ENCODE peak calls at places on chromosomes 7 and 10, in eight cellular contexts. G, C, A, L, J, W, K and F are unnamed samples.

GRCh38 chr7:106101726-106102125 is 10.4 kb downstream of the SYPL1 start:
- DNase-seq in A (no peak), J (no peak), W (no peak), L (no peak), G (no peak), K (no peak), C (no peak), F (no peak)

GRCh38 chr10:124742418-124743187 is 1.6 kb downstream of the FAM53B start:
- DNase-seq in K (peak), C (no peak), L (peak), J (peak), A (peak), W (no peak), G (no peak), F (peak)

GRCh38 chr7:158124671-158125079 is 462.9 kb downstream of the PTPRN2 start:
- DNase-seq in J (no peak), W (no peak), G (no peak), C (no peak), A (no peak), K (no peak), L (no peak), F (peak)

GRCh38 chr7:88259656-88260380 is 40.0 kb upstream of the SRI start:
- DNase-seq in W (no peak), A (no peak), J (no peak), L (no peak), C (no peak), G (no peak), K (no peak), F (no peak)

GRCh38 chr7:17298840-17299476 is 506 bp downstream of the AHR start:
- DNase-seq in W (peak), C (peak), G (peak), K (no peak), J (peak), A (no peak), L (peak), F (peak)

GRCh38 chr7:1851731-1852531 is 181.9 kb downstream of the ELFN1 start:
- DNase-seq in G (peak), A (no peak), K (no peak), J (no peak), L (no peak), C (no peak), W (peak), F (peak)

GRCh38 chr10:111200505-111201186 is 123.8 kb downstream of the ADRA2A start:
- DNase-seq in K (no peak), G (no peak), A (no peak), C (no peak), L (no peak), W (peak), J (no peak), F (no peak)

GRCh38 chr10:109665321-109665720 is 258.0 kb downstream of the XPNPEP1 start:
- DNase-seq in J (no peak), K (no peak), L (peak), W (no peak), A (no peak), C (no peak), G (no peak), F (no peak)

GRCh38 chr10:35910234-35910633 is 268.1 kb upstream of the FZD8 start:
- DNase-seq in C (no peak), K (no peak), W (no peak), L (peak), G (no peak), J (no peak), A (peak), F (no peak)

GRCh38 chr10:4810093-4810492 is 15.9 kb upstream of the AKR1E2 start:
- DNase-seq in K (no peak), J (no peak), C (no peak), G (no peak), A (peak), W (no peak), L (peak), F (no peak)

GRCh38 chr10:124101351-124101750 is 8.0 kb upstream of the CHST15 start:
- DNase-seq in G (no peak), K (no peak), A (no peak), J (no peak), W (no peak), L (no peak), C (no peak), F (no peak)

GRCh38 chr7:71312755-71313490 is 181.0 kb downstream of the GALNT17 start:
- DNase-seq in A (no peak), L (no peak), W (no peak), J (no peak), G (no peak), K (no peak), C (no peak), F (no peak)